ENCODE peak calls at places on chromosomes 1 and 21, in six cellular contexts. One of them, this sample, is unnamed.

GRCh38 chr1:156676820-156677615 is at the start of gene NES:
- DNase-seq in fibroblast of lung: peak
- DNase-seq in psoas muscle: peak
- DNase-seq in foreskin fibroblast: peak
- DNase-seq in GM12864: no peak
- DNase-seq in NCI-H1092 treated with DMSO at 0.1 percent for 48 hours: no peak
- DNase-seq in this sample: peak

GRCh38 chr1:114093624-114094302 is 59.9 kb downstream of the SYT6 start:
- DNase-seq in fibroblast of lung: peak
- DNase-seq in psoas muscle: no peak
- DNase-seq in foreskin fibroblast: peak
- DNase-seq in GM12864: no peak
- DNase-seq in NCI-H1092 treated with DMSO at 0.1 percent for 48 hours: no peak
- DNase-seq in this sample: no peak

GRCh38 chr1:22289251-22289995 is 146.5 kb upstream of the WNT4 start:
- DNase-seq in fibroblast of lung: no peak
- DNase-seq in psoas muscle: no peak
- DNase-seq in foreskin fibroblast: no peak
- DNase-seq in GM12864: no peak
- DNase-seq in NCI-H1092 treated with DMSO at 0.1 percent for 48 hours: no peak
- DNase-seq in this sample: no peak

GRCh38 chr1:206898089-206898908 is 1.1 kb downstream of the IL24 start:
- DNase-seq in fibroblast of lung: peak
- DNase-seq in psoas muscle: no peak
- DNase-seq in foreskin fibroblast: peak
- DNase-seq in GM12864: no peak
- DNase-seq in NCI-H1092 treated with DMSO at 0.1 percent for 48 hours: no peak
- DNase-seq in this sample: no peak

GRCh38 chr1:171431994-171432393 is 53.3 kb upstream of the PRRC2C start:
- DNase-seq in fibroblast of lung: no peak
- DNase-seq in psoas muscle: no peak
- DNase-seq in foreskin fibroblast: no peak
- DNase-seq in GM12864: no peak
- DNase-seq in NCI-H1092 treated with DMSO at 0.1 percent for 48 hours: no peak
- DNase-seq in this sample: no peak

GRCh38 chr1:150429805-150430204 is 57.4 kb upstream of the TARS2 start:
- DNase-seq in fibroblast of lung: no peak
- DNase-seq in psoas muscle: no peak
- DNase-seq in foreskin fibroblast: no peak
- DNase-seq in GM12864: no peak
- DNase-seq in NCI-H1092 treated with DMSO at 0.1 percent for 48 hours: no peak
- DNase-seq in this sample: no peak

GRCh38 chr1:168134132-168135041 is 2.3 kb downstream of the GPR161 start:
- DNase-seq in fibroblast of lung: no peak
- DNase-seq in psoas muscle: no peak
- DNase-seq in foreskin fibroblast: no peak
- DNase-seq in GM12864: no peak
- DNase-seq in NCI-H1092 treated with DMSO at 0.1 percent for 48 hours: no peak
- DNase-seq in this sample: no peak

GRCh38 chr1:156727914-156728598 is at the start of gene METTL25B:
- DNase-seq in fibroblast of lung: peak
- DNase-seq in psoas muscle: peak
- DNase-seq in foreskin fibroblast: peak
- DNase-seq in GM12864: peak
- DNase-seq in NCI-H1092 treated with DMSO at 0.1 percent for 48 hours: peak
- DNase-seq in this sample: peak

GRCh38 chr1:42936309-42937078 is 22.2 kb downstream of the SLC2A1 start:
- DNase-seq in fibroblast of lung: peak
- DNase-seq in psoas muscle: peak
- DNase-seq in foreskin fibroblast: peak
- DNase-seq in GM12864: no peak
- DNase-seq in NCI-H1092 treated with DMSO at 0.1 percent for 48 hours: no peak
- DNase-seq in this sample: no peak

GRCh38 chr1:39104158-39105060 is 78.3 kb downstream of the NDUFS5 start:
- DNase-seq in fibroblast of lung: no peak
- DNase-seq in psoas muscle: no peak
- DNase-seq in foreskin fibroblast: no peak
- DNase-seq in GM12864: no peak
- DNase-seq in NCI-H1092 treated with DMSO at 0.1 percent for 48 hours: peak
- DNase-seq in this sample: no peak

GRCh38 chr1:92439291-92439690 is 47.4 kb downstream of the GFI1 start:
- DNase-seq in fibroblast of lung: no peak
- DNase-seq in psoas muscle: no peak
- DNase-seq in foreskin fibroblast: no peak
- DNase-seq in GM12864: no peak
- DNase-seq in NCI-H1092 treated with DMSO at 0.1 percent for 48 hours: no peak
- DNase-seq in this sample: no peak

GRCh38 chr1:19759740-19760089 is 40.0 kb downstream of the TMCO4 start:
- DNase-seq in fibroblast of lung: peak
- DNase-seq in psoas muscle: no peak
- DNase-seq in foreskin fibroblast: no peak
- DNase-seq in GM12864: no peak
- DNase-seq in NCI-H1092 treated with DMSO at 0.1 percent for 48 hours: no peak
- DNase-seq in this sample: no peak

GRCh38 chr1:246121533-246121932 is 385.5 kb downstream of the SMYD3 start:
- DNase-seq in fibroblast of lung: no peak
- DNase-seq in psoas muscle: no peak
- DNase-seq in foreskin fibroblast: peak
- DNase-seq in GM12864: no peak
- DNase-seq in NCI-H1092 treated with DMSO at 0.1 percent for 48 hours: no peak
- DNase-seq in this sample: no peak

GRCh38 chr1:2229921-2230700 is 2.0 kb downstream of the SKI start:
- DNase-seq in fibroblast of lung: peak
- DNase-seq in psoas muscle: peak
- DNase-seq in foreskin fibroblast: no peak
- DNase-seq in GM12864: no peak
- DNase-seq in NCI-H1092 treated with DMSO at 0.1 percent for 48 hours: no peak
- DNase-seq in this sample: no peak

GRCh38 chr1:67674260-67675011 is 10.6 kb upstream of the GADD45A start:
- DNase-seq in fibroblast of lung: peak
- DNase-seq in psoas muscle: peak
- DNase-seq in foreskin fibroblast: peak
- DNase-seq in GM12864: no peak
- DNase-seq in NCI-H1092 treated with DMSO at 0.1 percent for 48 hours: peak
- DNase-seq in this sample: peak

GRCh38 chr1:53986458-53986857 is 31.5 kb downstream of the LDLRAD1 start:
- DNase-seq in fibroblast of lung: no peak
- DNase-seq in psoas muscle: no peak
- DNase-seq in foreskin fibroblast: no peak
- DNase-seq in GM12864: no peak
- DNase-seq in NCI-H1092 treated with DMSO at 0.1 percent for 48 hours: no peak
- DNase-seq in this sample: no peak

GRCh38 chr1:167518331-167518700 is at the start of gene CD247:
- DNase-seq in fibroblast of lung: no peak
- DNase-seq in psoas muscle: no peak
- DNase-seq in foreskin fibroblast: no peak
- DNase-seq in GM12864: no peak
- DNase-seq in NCI-H1092 treated with DMSO at 0.1 percent for 48 hours: no peak
- DNase-seq in this sample: no peak

GRCh38 chr21:36087362-36088138 is 17.7 kb downstream of the CBR1 start:
- DNase-seq in fibroblast of lung: peak
- DNase-seq in psoas muscle: no peak
- DNase-seq in foreskin fibroblast: peak
- DNase-seq in GM12864: no peak
- DNase-seq in NCI-H1092 treated with DMSO at 0.1 percent for 48 hours: no peak
- DNase-seq in this sample: no peak

GRCh38 chr1:30809514-30810263 is 52.1 kb upstream of the LAPTM5 start:
- DNase-seq in fibroblast of lung: peak
- DNase-seq in psoas muscle: no peak
- DNase-seq in foreskin fibroblast: peak
- DNase-seq in GM12864: no peak
- DNase-seq in NCI-H1092 treated with DMSO at 0.1 percent for 48 hours: no peak
- DNase-seq in this sample: no peak

GRCh38 chr1:240027059-240027462 is 64.6 kb upstream of the FMN2 start:
- DNase-seq in fibroblast of lung: peak
- DNase-seq in psoas muscle: no peak
- DNase-seq in foreskin fibroblast: peak
- DNase-seq in GM12864: no peak
- DNase-seq in NCI-H1092 treated with DMSO at 0.1 percent for 48 hours: peak
- DNase-seq in this sample: no peak

GRCh38 chr1:38815903-38816627 is 43.5 kb downstream of the RRAGC start:
- DNase-seq in fibroblast of lung: no peak
- DNase-seq in psoas muscle: no peak
- DNase-seq in foreskin fibroblast: no peak
- DNase-seq in GM12864: peak
- DNase-seq in NCI-H1092 treated with DMSO at 0.1 percent for 48 hours: no peak
- DNase-seq in this sample: no peak

GRCh38 chr1:27862671-27863551 is 9.4 kb upstream of the THEMIS2 start:
- DNase-seq in fibroblast of lung: peak
- DNase-seq in psoas muscle: peak
- DNase-seq in foreskin fibroblast: peak
- DNase-seq in GM12864: no peak
- DNase-seq in NCI-H1092 treated with DMSO at 0.1 percent for 48 hours: no peak
- DNase-seq in this sample: peak

GRCh38 chr21:38171723-38172344 is 85.0 kb upstream of the KCNJ15 start:
- DNase-seq in fibroblast of lung: peak
- DNase-seq in psoas muscle: no peak
- DNase-seq in foreskin fibroblast: peak
- DNase-seq in GM12864: no peak
- DNase-seq in NCI-H1092 treated with DMSO at 0.1 percent for 48 hours: no peak
- DNase-seq in this sample: no peak

GRCh38 chr1:115400426-115400825 is 62.4 kb upstream of the NGF start:
- DNase-seq in fibroblast of lung: no peak
- DNase-seq in psoas muscle: no peak
- DNase-seq in foreskin fibroblast: no peak
- DNase-seq in GM12864: no peak
- DNase-seq in NCI-H1092 treated with DMSO at 0.1 percent for 48 hours: no peak
- DNase-seq in this sample: no peak

GRCh38 chr1:1956586-1957532 is 37.8 kb upstream of the TMEM52 start:
- DNase-seq in fibroblast of lung: no peak
- DNase-seq in psoas muscle: no peak
- DNase-seq in foreskin fibroblast: no peak
- DNase-seq in GM12864: no peak
- DNase-seq in NCI-H1092 treated with DMSO at 0.1 percent for 48 hours: no peak
- DNase-seq in this sample: no peak

This sample was measured in right atrium auricular region.